ENCODE peak calls at places on chromosomes 4 and X, in five cellular contexts. C is GM12892; J is activated naive CD4-positive, alpha-beta T cell; Q is epithelial cell of esophagus; K is effector memory CD4-positive, alpha-beta T cell. H is an unnamed sample.

GRCh38 chrX:46777971-46778810 is 19.3 kb upstream of the SLC9A7 start:
- DNase-seq in K (no peak), Q (no peak), C (no peak), J (no peak), H (peak; percentile 25)

GRCh38 chr4:171956678-171957077 is 143.5 kb downstream of the GALNTL6 start:
- DNase-seq in J (no peak), K (no peak), Q (no peak), C (no peak), H (no peak)

GRCh38 chr4:1731180-1731579 is 9.9 kb downstream of the TACC3 start:
- DNase-seq in K (no peak), Q (peak; percentile 85), J (no peak), C (no peak), H (peak; percentile 69)

GRCh38 chr4:94744830-94745229 is 12.9 kb upstream of the BMPR1B start:
- DNase-seq in J (no peak), Q (no peak), K (no peak), C (no peak), H (no peak)

GRCh38 chrX:124212622-124213021 is 119.8 kb upstream of the TEX13D start:
- DNase-seq in C (no peak), J (no peak), Q (peak; percentile 13), K (peak; percentile 11), H (no peak)

GRCh38 chr4:86935499-86935832 is 655 bp downstream of the AFF1 start:
- DNase-seq in K (peak; percentile 28), J (no peak), C (no peak), Q (no peak), H (no peak)

GRCh38 chr4:69823481-69824186 is 36.3 kb downstream of the SULT1E1 start:
- DNase-seq in Q (peak; percentile 58), K (peak; percentile 13), J (no peak), C (no peak), H (peak; percentile 65)

GRCh38 chrX:119853449-119853848 is 686 bp upstream of the UPF3B start:
- DNase-seq in K (no peak), C (no peak), Q (peak; percentile 0), J (no peak), H (peak; percentile 1)

GRCh38 chr4:154807042-154807630 is 26.1 kb downstream of the RBM46 start:
- DNase-seq in Q (peak; percentile 59), K (no peak), C (no peak), J (no peak), H (peak; percentile 48)

GRCh38 chr4:78397292-78397630 is 154.3 kb upstream of the ANXA3 start:
- DNase-seq in K (no peak), Q (no peak), C (no peak), J (no peak), H (no peak)

GRCh38 chrX:132774312-132774711 is 184.1 kb downstream of the HS6ST2 start:
- DNase-seq in C (no peak), K (no peak), J (no peak), Q (peak; percentile 7), H (peak; percentile 44)

GRCh38 chrX:123962006-123962485 is 540 bp downstream of the STAG2 start:
- DNase-seq in K (peak; percentile 2), J (no peak), Q (peak; percentile 24), C (no peak), H (no peak)

GRCh38 chr4:3375688-3376087 is 66.1 kb upstream of the HGFAC start:
- DNase-seq in Q (peak; percentile 88), C (no peak), J (no peak), K (no peak), H (peak; percentile 92)

GRCh38 chr4:47075919-47076318 is 44.6 kb downstream of the GABRB1 start:
- DNase-seq in J (no peak), C (no peak), Q (peak; percentile 16), K (no peak), H (no peak)

GRCh38 chr4:17597517-17597916 is 16.9 kb upstream of the MED28 start:
- DNase-seq in Q (peak; percentile 62), J (no peak), C (no peak), K (no peak), H (peak; percentile 35)

GRCh38 chr4:7016086-7016485 is 27.1 kb upstream of the TADA2B start:
- DNase-seq in C (no peak), K (no peak), Q (no peak), J (no peak), H (no peak)

GRCh38 chr4:10096201-10096975 is 20.2 kb downstream of the WDR1 start:
- DNase-seq in Q (peak; percentile 97), J (peak; percentile 17), C (peak; percentile 45), K (peak; percentile 52), H (peak; percentile 94)

GRCh38 chr4:172980178-172980577 is 188.4 kb upstream of the GALNT7 start:
- DNase-seq in J (no peak), Q (peak; percentile 45), K (no peak), C (no peak), H (no peak)

GRCh38 chr4:10866691-10867090 is 182.1 kb upstream of the CLNK start:
- DNase-seq in Q (no peak), J (no peak), K (no peak), C (no peak), H (no peak)

GRCh38 chr4:77845400-77845799 is 17.2 kb upstream of the MRPL1 start:
- DNase-seq in C (no peak), Q (no peak), K (no peak), J (no peak), H (no peak)

GRCh38 chrX:13876652-13877051 is 59.8 kb upstream of the GPM6B start:
- DNase-seq in C (no peak), K (no peak), J (no peak), Q (peak; percentile 68), H (peak; percentile 51)

GRCh38 chr4:184369871-184370270 is 104.5 kb downstream of the IRF2 start:
- DNase-seq in Q (no peak), K (no peak), C (no peak), J (no peak), H (no peak)

GRCh38 chr4:26525136-26525535 is 34.9 kb upstream of the CCKAR start:
- DNase-seq in K (no peak), Q (peak; percentile 55), C (no peak), J (no peak), H (no peak)

GRCh38 chr4:4792516-4792915 is 66.9 kb upstream of the MSX1 start:
- DNase-seq in C (no peak), K (no peak), J (no peak), Q (no peak), H (no peak)

GRCh38 chr4:134202557-134202956 is 968 bp upstream of the PABPC4L start:
- DNase-seq in C (no peak), J (no peak), Q (peak; percentile 39), K (no peak), H (peak; percentile 58)